ENCODE peak calls at places on chromosomes 16 and 17, in seven cellular contexts. H, I, G, S, E, V and J are unnamed samples.

GRCh38 chr16:68264128-68265077 is at the start of gene SLC7A6:
- DNase-seq in E (peak), V (no peak), G (peak), I (peak), H (peak), S (peak), J (peak)

GRCh38 chr16:85668676-85669424 is 19.9 kb downstream of the GINS2 start:
- DNase-seq in G (peak), H (no peak), S (no peak), V (no peak), E (no peak), I (no peak), J (no peak)

GRCh38 chr17:29155235-29155965 is 24.8 kb downstream of the MYO18A start:
- DNase-seq in I (peak), S (no peak), H (no peak), G (peak), V (no peak), E (peak), J (no peak)

GRCh38 chr16:52526830-52527229 is 20.1 kb downstream of the TOX3 start:
- DNase-seq in V (no peak), E (no peak), S (no peak), I (no peak), G (no peak), H (no peak), J (no peak)

GRCh38 chr17:28551421-28552186 is 820 bp downstream of the UNC119 start:
- DNase-seq in S (peak), E (no peak), G (no peak), H (peak), V (no peak), I (no peak), J (no peak)

GRCh38 chr17:79784353-79785016 is 6.5 kb downstream of the CBX2 start:
- DNase-seq in H (no peak), G (no peak), V (no peak), E (no peak), S (no peak), I (no peak), J (no peak)

GRCh38 chr16:64083428-64084129 is 1038.3 kb downstream of the CDH11 start:
- DNase-seq in S (no peak), E (no peak), G (no peak), H (no peak), V (no peak), I (no peak), J (no peak)

GRCh38 chr17:79919164-79919585 is 79.9 kb upstream of the CBX4 start:
- DNase-seq in I (no peak), G (peak), S (peak), H (no peak), V (no peak), E (no peak), J (no peak)

GRCh38 chr16:83699817-83700216 is 108.0 kb upstream of the HSBP1 start:
- DNase-seq in H (no peak), S (no peak), E (no peak), G (no peak), V (no peak), I (no peak), J (no peak)

GRCh38 chr16:24077989-24078388 is 178.1 kb upstream of the CACNG3 start:
- DNase-seq in G (no peak), I (no peak), H (no peak), E (no peak), S (no peak), V (no peak), J (no peak)

GRCh38 chr17:72126575-72127486 is 6.0 kb downstream of the SOX9 start:
- DNase-seq in E (no peak), H (no peak), S (no peak), I (no peak), V (peak), G (no peak), J (no peak)

GRCh38 chr16:78310990-78311561 is 211.6 kb downstream of the WWOX start:
- DNase-seq in H (peak), I (no peak), S (no peak), E (no peak), G (no peak), V (no peak), J (no peak)

GRCh38 chr17:14209215-14209614 is 27.4 kb downstream of the CDRT15 start:
- DNase-seq in H (no peak), S (no peak), E (no peak), G (no peak), I (no peak), V (no peak), J (no peak)

GRCh38 chr16:11796227-11797165 is 562 bp downstream of the ZC3H7A start:
- DNase-seq in G (peak), E (peak), I (peak), H (peak), S (peak), V (no peak), J (no peak)

GRCh38 chr16:75764154-75764768 is 38.0 kb upstream of the CPHXL start:
- DNase-seq in I (no peak), S (peak), G (no peak), E (peak), V (peak), H (peak), J (peak)

GRCh38 chr16:29734826-29735225 is 11.0 kb downstream of the C16orf54 start:
- DNase-seq in G (no peak), V (no peak), E (no peak), I (no peak), S (no peak), H (no peak), J (no peak)

GRCh38 chr17:15914400-15915165 is 30.3 kb upstream of the ADORA2B start:
- DNase-seq in E (no peak), S (no peak), I (no peak), V (peak), H (no peak), G (no peak), J (no peak)

GRCh38 chr17:79984877-79985276 is 50.8 kb downstream of the TBC1D16 start:
- DNase-seq in E (no peak), I (no peak), V (no peak), G (no peak), H (no peak), S (no peak), J (no peak)

GRCh38 chr16:88940196-88941050 is 36.6 kb downstream of the CBFA2T3 start:
- DNase-seq in S (peak), V (no peak), H (peak), E (no peak), I (no peak), G (peak), J (no peak)